ENCODE peak calls at places on chromosomes 4 and X, in seven cellular contexts. One of them, this sample, is unnamed.

GRCh38 chrX:153773741-153774575 is 6.9 kb upstream of the SRPK3 start:
- DNase-seq in GM23338: no peak
- DNase-seq in epithelial cell of esophagus: no peak
- DNase-seq in heart left ventricle: peak
- DNase-seq in A549: no peak
- DNase-seq in cardiac muscle cell: no peak
- DNase-seq in AG10803: no peak
- DNase-seq in this sample: no peak

GRCh38 chr4:95204873-95205272 is 343.9 kb downstream of the UNC5C start:
- DNase-seq in A549: peak
- DNase-seq in AG10803: no peak
- DNase-seq in epithelial cell of esophagus: no peak
- DNase-seq in cardiac muscle cell: no peak
- DNase-seq in heart left ventricle: no peak
- DNase-seq in GM23338: peak
- DNase-seq in this sample: no peak

GRCh38 chr4:122827258-122827887 is 742 bp downstream of the FGF2 start:
- DNase-seq in A549: no peak
- DNase-seq in GM23338: peak
- DNase-seq in cardiac muscle cell: peak
- DNase-seq in AG10803: peak
- DNase-seq in epithelial cell of esophagus: no peak
- DNase-seq in heart left ventricle: peak
- DNase-seq in this sample: peak

GRCh38 chr4:3330682-3331081 is 37.9 kb downstream of the RGS12 start:
- DNase-seq in heart left ventricle: no peak
- DNase-seq in GM23338: no peak
- DNase-seq in cardiac muscle cell: no peak
- DNase-seq in AG10803: no peak
- DNase-seq in epithelial cell of esophagus: no peak
- DNase-seq in A549: no peak
- DNase-seq in this sample: no peak

GRCh38 chrX:77442728-77443127 is 4.5 kb upstream of the FGF16 start:
- DNase-seq in epithelial cell of esophagus: peak
- DNase-seq in AG10803: peak
- DNase-seq in cardiac muscle cell: peak
- DNase-seq in GM23338: no peak
- DNase-seq in heart left ventricle: no peak
- DNase-seq in A549: peak
- DNase-seq in this sample: peak

GRCh38 chr4:147969573-147969972 is 237.7 kb downstream of the ARHGAP10 start:
- DNase-seq in cardiac muscle cell: no peak
- DNase-seq in AG10803: no peak
- DNase-seq in A549: no peak
- DNase-seq in GM23338: no peak
- DNase-seq in epithelial cell of esophagus: no peak
- DNase-seq in heart left ventricle: no peak
- DNase-seq in this sample: no peak

GRCh38 chr4:109820563-109820962 is 5.0 kb downstream of the GAR1 start:
- DNase-seq in AG10803: peak
- DNase-seq in heart left ventricle: no peak
- DNase-seq in A549: no peak
- DNase-seq in cardiac muscle cell: peak
- DNase-seq in GM23338: no peak
- DNase-seq in epithelial cell of esophagus: no peak
- DNase-seq in this sample: no peak

GRCh38 chr4:105241456-105241855 is 94.8 kb downstream of the TET2 start:
- DNase-seq in AG10803: no peak
- DNase-seq in A549: no peak
- DNase-seq in cardiac muscle cell: no peak
- DNase-seq in heart left ventricle: peak
- DNase-seq in GM23338: no peak
- DNase-seq in epithelial cell of esophagus: no peak
- DNase-seq in this sample: no peak

GRCh38 chrX:109952985-109953905 is 49.7 kb upstream of the TMEM164 start:
- DNase-seq in AG10803: no peak
- DNase-seq in epithelial cell of esophagus: no peak
- DNase-seq in GM23338: no peak
- DNase-seq in A549: no peak
- DNase-seq in heart left ventricle: no peak
- DNase-seq in cardiac muscle cell: peak
- DNase-seq in this sample: no peak

GRCh38 chr4:184514121-184514988 is 40.0 kb upstream of the IRF2 start:
- DNase-seq in epithelial cell of esophagus: peak
- DNase-seq in heart left ventricle: peak
- DNase-seq in A549: peak
- DNase-seq in cardiac muscle cell: peak
- DNase-seq in AG10803: peak
- DNase-seq in GM23338: no peak
- DNase-seq in this sample: peak

GRCh38 chr4:104589264-104589868 is 94.7 kb upstream of the CXXC4 start:
- DNase-seq in GM23338: no peak
- DNase-seq in epithelial cell of esophagus: no peak
- DNase-seq in AG10803: no peak
- DNase-seq in A549: no peak
- DNase-seq in cardiac muscle cell: peak
- DNase-seq in heart left ventricle: no peak
- DNase-seq in this sample: no peak

GRCh38 chrX:64205735-64206491 is 405 bp upstream of the AMER1 start:
- DNase-seq in AG10803: peak
- DNase-seq in epithelial cell of esophagus: peak
- DNase-seq in GM23338: peak
- DNase-seq in heart left ventricle: peak
- DNase-seq in cardiac muscle cell: peak
- DNase-seq in A549: peak
- DNase-seq in this sample: peak
- TF ChIP-seq CTCF in AG10803: peak
- TF ChIP-seq CTCF in epithelial cell of esophagus: no peak
- TF ChIP-seq CTCF in GM23338: peak
- TF ChIP-seq CTCF in heart left ventricle: no peak
- TF ChIP-seq CTCF in cardiac muscle cell: no peak
- TF ChIP-seq CTCF in A549: no peak
- TF ChIP-seq CTCF in this sample: no peak

GRCh38 chrX:150544835-150545790 is 23.3 kb upstream of the MTM1 start:
- DNase-seq in epithelial cell of esophagus: no peak
- DNase-seq in heart left ventricle: peak
- DNase-seq in cardiac muscle cell: peak
- DNase-seq in AG10803: no peak
- DNase-seq in A549: no peak
- DNase-seq in GM23338: no peak
- DNase-seq in this sample: no peak

GRCh38 chrX:150548684-150549083 is 19.7 kb upstream of the MTM1 start:
- DNase-seq in cardiac muscle cell: no peak
- DNase-seq in epithelial cell of esophagus: peak
- DNase-seq in AG10803: peak
- DNase-seq in A549: no peak
- DNase-seq in GM23338: no peak
- DNase-seq in heart left ventricle: no peak
- DNase-seq in this sample: peak

GRCh38 chrX:150546711-150547153 is 21.7 kb upstream of the MTM1 start:
- DNase-seq in cardiac muscle cell: no peak
- DNase-seq in A549: no peak
- DNase-seq in AG10803: no peak
- DNase-seq in GM23338: no peak
- DNase-seq in epithelial cell of esophagus: no peak
- DNase-seq in heart left ventricle: no peak
- DNase-seq in this sample: no peak

GRCh38 chrX:150547511-150548115 is 20.8 kb upstream of the MTM1 start:
- DNase-seq in AG10803: peak
- DNase-seq in A549: peak
- DNase-seq in GM23338: peak
- DNase-seq in epithelial cell of esophagus: peak
- DNase-seq in heart left ventricle: peak
- DNase-seq in cardiac muscle cell: peak
- DNase-seq in this sample: peak

DNA sequence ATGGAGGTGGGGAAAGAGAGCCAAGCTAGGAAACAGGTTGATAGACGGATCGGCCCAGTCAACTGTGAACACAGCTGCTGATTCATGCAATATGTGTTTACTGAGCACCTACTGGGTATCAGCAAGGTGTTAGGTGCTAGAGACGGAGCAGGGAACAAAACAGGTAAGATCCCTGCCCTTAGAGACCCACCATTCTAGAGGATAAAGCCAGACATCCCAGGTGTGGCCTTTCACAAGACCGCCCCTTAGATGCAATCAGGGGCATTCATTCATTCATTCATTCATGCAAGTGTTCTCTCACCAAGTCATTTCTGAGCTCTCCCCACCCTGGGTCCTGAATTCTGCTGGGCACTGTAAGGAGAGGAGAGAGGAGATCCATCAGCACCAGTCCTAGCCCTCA is 20.2 kb upstream of the MTM1 start:
- DNase-seq in heart left ventricle: no peak
- DNase-seq in A549: no peak
- DNase-seq in epithelial cell of esophagus: no peak
- DNase-seq in AG10803: no peak
- DNase-seq in cardiac muscle cell: no peak
- DNase-seq in GM23338: no peak
- DNase-seq in this sample: no peak
- H3K4me3 ChIP-seq in heart left ventricle: peak
- H3K4me3 ChIP-seq in A549: peak
- H3K4me3 ChIP-seq in epithelial cell of esophagus: no peak
- H3K4me3 ChIP-seq in AG10803: no peak
- H3K4me3 ChIP-seq in cardiac muscle cell: no peak
- H3K4me3 ChIP-seq in GM23338: peak
- H3K4me3 ChIP-seq in this sample: no peak

GRCh38 chrX:120514236-120514635 is 45.1 kb upstream of the LAMP2 start:
- DNase-seq in AG10803: peak
- DNase-seq in GM23338: peak
- DNase-seq in heart left ventricle: no peak
- DNase-seq in A549: peak
- DNase-seq in cardiac muscle cell: peak
- DNase-seq in epithelial cell of esophagus: peak
- DNase-seq in this sample: no peak
- TF ChIP-seq CTCF in AG10803: peak
- TF ChIP-seq CTCF in GM23338: peak
- TF ChIP-seq CTCF in heart left ventricle: no peak
- TF ChIP-seq CTCF in A549: peak
- TF ChIP-seq CTCF in cardiac muscle cell: peak
- TF ChIP-seq CTCF in epithelial cell of esophagus: peak
- TF ChIP-seq CTCF in this sample: peak

GRCh38 chrX:150361777-150362351 is 1.3 kb upstream of the MAMLD1 start:
- DNase-seq in epithelial cell of esophagus: peak
- DNase-seq in GM23338: peak
- DNase-seq in A549: peak
- DNase-seq in heart left ventricle: no peak
- DNase-seq in AG10803: no peak
- DNase-seq in cardiac muscle cell: peak
- DNase-seq in this sample: no peak
- H3K4me3 ChIP-seq in epithelial cell of esophagus: peak
- H3K4me3 ChIP-seq in GM23338: peak
- H3K4me3 ChIP-seq in A549: peak
- H3K4me3 ChIP-seq in heart left ventricle: peak
- H3K4me3 ChIP-seq in AG10803: peak
- H3K4me3 ChIP-seq in cardiac muscle cell: no peak
- H3K4me3 ChIP-seq in this sample: peak

This sample was measured in foreskin fibroblast.